ENCODE peak calls at places on chromosomes 7 and 10, in six cellular contexts. One of them, this sample, is unnamed.

GRCh38 chr10:52486840-52487611 is 172.9 kb downstream of the DKK1 start:
- DNase-seq in T follicular helper cell: no peak
- DNase-seq in GM23248: peak
- DNase-seq in choroid plexus epithelial cell: peak
- DNase-seq in natural killer cell treated with Interleukin-12 subunit alpha and Interleukin-12 subunit beta and Interleukin-15 and Interleukin-18, amount 100 ng/mL, for 72 hours: no peak
- DNase-seq in fibroblast of gingiva: peak
- DNase-seq in this sample: no peak

GRCh38 chr10:91123246-91123645 is 97.2 kb upstream of the PCGF5 start:
- DNase-seq in T follicular helper cell: no peak
- DNase-seq in GM23248: no peak
- DNase-seq in choroid plexus epithelial cell: no peak
- DNase-seq in natural killer cell treated with Interleukin-12 subunit alpha and Interleukin-12 subunit beta and Interleukin-15 and Interleukin-18, amount 100 ng/mL, for 72 hours: no peak
- DNase-seq in fibroblast of gingiva: no peak
- DNase-seq in this sample: no peak

GRCh38 chr10:79269969-79270368 is 77.3 kb upstream of the PPIF start:
- DNase-seq in T follicular helper cell: no peak
- DNase-seq in GM23248: no peak
- DNase-seq in choroid plexus epithelial cell: no peak
- DNase-seq in natural killer cell treated with Interleukin-12 subunit alpha and Interleukin-12 subunit beta and Interleukin-15 and Interleukin-18, amount 100 ng/mL, for 72 hours: no peak
- DNase-seq in fibroblast of gingiva: no peak
- DNase-seq in this sample: no peak

GRCh38 chr7:23680417-23681405 is 712 bp downstream of the FAM221A start:
- DNase-seq in T follicular helper cell: peak
- DNase-seq in GM23248: peak
- DNase-seq in choroid plexus epithelial cell: peak
- DNase-seq in natural killer cell treated with Interleukin-12 subunit alpha and Interleukin-12 subunit beta and Interleukin-15 and Interleukin-18, amount 100 ng/mL, for 72 hours: no peak
- DNase-seq in fibroblast of gingiva: peak
- DNase-seq in this sample: peak

GRCh38 chr10:12396093-12396492 is 46.7 kb downstream of the CAMK1D start:
- DNase-seq in T follicular helper cell: no peak
- DNase-seq in GM23248: no peak
- DNase-seq in choroid plexus epithelial cell: no peak
- DNase-seq in natural killer cell treated with Interleukin-12 subunit alpha and Interleukin-12 subunit beta and Interleukin-15 and Interleukin-18, amount 100 ng/mL, for 72 hours: no peak
- DNase-seq in fibroblast of gingiva: no peak
- DNase-seq in this sample: no peak

GRCh38 chr10:44437837-44438752 is 53.2 kb upstream of the CXCL12 start:
- DNase-seq in T follicular helper cell: no peak
- DNase-seq in GM23248: no peak
- DNase-seq in choroid plexus epithelial cell: peak
- DNase-seq in natural killer cell treated with Interleukin-12 subunit alpha and Interleukin-12 subunit beta and Interleukin-15 and Interleukin-18, amount 100 ng/mL, for 72 hours: no peak
- DNase-seq in fibroblast of gingiva: peak
- DNase-seq in this sample: no peak

GRCh38 chr10:110017940-110018339 is 10.2 kb downstream of the ADD3 start:
- DNase-seq in T follicular helper cell: no peak
- DNase-seq in GM23248: peak
- DNase-seq in choroid plexus epithelial cell: no peak
- DNase-seq in natural killer cell treated with Interleukin-12 subunit alpha and Interleukin-12 subunit beta and Interleukin-15 and Interleukin-18, amount 100 ng/mL, for 72 hours: no peak
- DNase-seq in fibroblast of gingiva: peak
- DNase-seq in this sample: no peak

GRCh38 chr7:33979807-33980355 is 74.5 kb downstream of the BMPER start:
- DNase-seq in T follicular helper cell: no peak
- DNase-seq in GM23248: peak
- DNase-seq in choroid plexus epithelial cell: peak
- DNase-seq in natural killer cell treated with Interleukin-12 subunit alpha and Interleukin-12 subunit beta and Interleukin-15 and Interleukin-18, amount 100 ng/mL, for 72 hours: no peak
- DNase-seq in fibroblast of gingiva: peak
- DNase-seq in this sample: no peak

GRCh38 chr10:4130685-4131084 is 345.7 kb upstream of the KLF6 start:
- DNase-seq in T follicular helper cell: no peak
- DNase-seq in GM23248: no peak
- DNase-seq in choroid plexus epithelial cell: no peak
- DNase-seq in natural killer cell treated with Interleukin-12 subunit alpha and Interleukin-12 subunit beta and Interleukin-15 and Interleukin-18, amount 100 ng/mL, for 72 hours: no peak
- DNase-seq in fibroblast of gingiva: no peak
- DNase-seq in this sample: no peak

GRCh38 chr10:93224005-93224779 is 150.5 kb downstream of the CYP26A1 start:
- DNase-seq in T follicular helper cell: no peak
- DNase-seq in GM23248: peak
- DNase-seq in choroid plexus epithelial cell: peak
- DNase-seq in natural killer cell treated with Interleukin-12 subunit alpha and Interleukin-12 subunit beta and Interleukin-15 and Interleukin-18, amount 100 ng/mL, for 72 hours: no peak
- DNase-seq in fibroblast of gingiva: no peak
- DNase-seq in this sample: no peak

GRCh38 chr10:101217450-101218281 is 11.6 kb downstream of the LBX1 start:
- DNase-seq in T follicular helper cell: no peak
- DNase-seq in GM23248: peak
- DNase-seq in choroid plexus epithelial cell: peak
- DNase-seq in natural killer cell treated with Interleukin-12 subunit alpha and Interleukin-12 subunit beta and Interleukin-15 and Interleukin-18, amount 100 ng/mL, for 72 hours: no peak
- DNase-seq in fibroblast of gingiva: no peak
- DNase-seq in this sample: no peak

GRCh38 chr10:28913850-28914249 is 236.5 kb downstream of the BAMBI start:
- DNase-seq in T follicular helper cell: no peak
- DNase-seq in GM23248: no peak
- DNase-seq in choroid plexus epithelial cell: no peak
- DNase-seq in natural killer cell treated with Interleukin-12 subunit alpha and Interleukin-12 subunit beta and Interleukin-15 and Interleukin-18, amount 100 ng/mL, for 72 hours: no peak
- DNase-seq in fibroblast of gingiva: no peak
- DNase-seq in this sample: no peak

GRCh38 chr7:106595922-106596321 is 65.0 kb downstream of the CCDC71L start:
- DNase-seq in T follicular helper cell: no peak
- DNase-seq in GM23248: no peak
- DNase-seq in choroid plexus epithelial cell: no peak
- DNase-seq in natural killer cell treated with Interleukin-12 subunit alpha and Interleukin-12 subunit beta and Interleukin-15 and Interleukin-18, amount 100 ng/mL, for 72 hours: no peak
- DNase-seq in fibroblast of gingiva: no peak
- DNase-seq in this sample: no peak